ENCODE peak calls at places on chromosome 11, in seven cellular contexts. P, O, Q, R, W, T and C are unnamed samples.

GRCh38 chr11:78465169-78465942 is 47.7 kb upstream of the GAB2 start:
- DNase-seq in P (no peak), O (peak), Q (no peak), R (peak), W (no peak), T (no peak), C (no peak)

GRCh38 chr11:117958949-117959348 is 27.2 kb upstream of the IL10RA start:
- DNase-seq in P (no peak), O (no peak), Q (no peak), R (no peak), W (no peak), T (no peak), C (no peak)

GRCh38 chr11:110367571-110367970 is 62.2 kb upstream of the FDX1 start:
- DNase-seq in P (no peak), O (no peak), Q (no peak), R (no peak), W (no peak), T (no peak), C (no peak)

GRCh38 chr11:78265326-78265725 is 76.6 kb downstream of the USP35 start:
- DNase-seq in P (no peak), O (no peak), Q (peak), R (no peak), W (no peak), T (no peak), C (no peak)

GRCh38 chr11:124481365-124482323 is 36.1 kb upstream of the OR8B8 start:
- DNase-seq in P (no peak), O (no peak), Q (peak), R (no peak), W (no peak), T (peak), C (no peak)

GRCh38 chr11:87300640-87301381 is 263.1 kb downstream of the TMEM135 start:
- DNase-seq in P (no peak), O (no peak), Q (peak), R (no peak), W (no peak), T (no peak), C (no peak)

GRCh38 chr11:33383075-33383919 is 126.1 kb downstream of the HIPK3 start:
- DNase-seq in P (no peak), O (no peak), Q (no peak), R (no peak), W (no peak), T (no peak), C (no peak)

GRCh38 chr11:4040461-4040860 is 54.1 kb upstream of the RRM1 start:
- DNase-seq in P (no peak), O (no peak), Q (no peak), R (no peak), W (no peak), T (no peak), C (no peak)

GRCh38 chr11:60084866-60085265 is 3.6 kb upstream of the MS4A2 start:
- DNase-seq in P (no peak), O (no peak), Q (no peak), R (no peak), W (no peak), T (no peak), C (no peak)

GRCh38 chr11:16088774-16089173 is 267.6 kb downstream of the SOX6 start:
- DNase-seq in P (no peak), O (no peak), Q (no peak), R (no peak), W (no peak), T (no peak), C (no peak)
- TF ChIP-seq POLR2A in P (no peak), O (no peak), Q (no peak), R (no peak), W (no peak), T (no peak), C (no peak)

GRCh38 chr11:34508514-34508913 is 5.1 kb downstream of the ELF5 start:
- DNase-seq in P (peak), O (no peak), Q (peak), R (no peak), W (no peak), T (no peak), C (no peak)

GRCh38 chr11:34510673-34511072 is 2.9 kb downstream of the ELF5 start:
- DNase-seq in P (no peak), O (no peak), Q (no peak), R (no peak), W (no peak), T (no peak), C (no peak)

GRCh38 chr11:34509336-34509902 is 4.2 kb downstream of the ELF5 start:
- DNase-seq in P (no peak), O (no peak), Q (no peak), R (no peak), W (no peak), T (no peak), C (no peak)

GRCh38 chr11:34505874-34506273 is 7.7 kb downstream of the ELF5 start:
- DNase-seq in P (no peak), O (no peak), Q (no peak), R (no peak), W (no peak), T (no peak), C (no peak)

GRCh38 chr11:34507156-34507555 is 6.4 kb downstream of the ELF5 start:
- DNase-seq in P (peak), O (no peak), Q (no peak), R (no peak), W (no peak), T (no peak), C (no peak)
- TF ChIP-seq POLR2A in P (no peak), O (no peak), Q (no peak), R (no peak), W (no peak), T (no peak), C (no peak)

DNA sequence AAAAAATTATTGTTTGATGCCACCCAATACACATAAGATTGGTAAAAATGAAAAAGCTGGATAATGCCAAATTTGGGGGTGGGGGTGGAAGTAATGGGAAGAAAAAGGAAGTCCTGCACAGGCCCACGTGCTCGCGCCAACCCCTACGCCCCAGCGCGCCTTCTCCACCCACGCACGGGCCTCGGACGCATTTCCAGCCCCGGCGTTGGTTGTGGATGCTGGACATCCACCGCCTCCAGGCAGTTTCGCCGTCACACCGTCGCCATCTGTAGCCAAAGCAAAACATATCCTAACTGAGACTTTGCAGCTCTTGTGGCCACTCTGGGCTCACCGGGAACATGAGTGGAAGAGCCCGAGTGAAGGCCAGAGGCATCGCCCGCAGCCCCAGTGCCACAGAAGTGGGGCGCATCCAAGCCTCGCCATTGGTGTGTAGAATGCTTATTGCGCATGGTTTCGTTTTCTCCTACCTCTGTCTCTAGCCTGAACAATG is at the start of gene PIWIL4:
- DNase-seq in P (no peak), O (no peak), Q (no peak), R (no peak), W (no peak), T (no peak), C (no peak)
- TF ChIP-seq POLR2A in P (no peak), O (no peak), Q (no peak), R (no peak), W (no peak), T (no peak), C (no peak)

DNA sequence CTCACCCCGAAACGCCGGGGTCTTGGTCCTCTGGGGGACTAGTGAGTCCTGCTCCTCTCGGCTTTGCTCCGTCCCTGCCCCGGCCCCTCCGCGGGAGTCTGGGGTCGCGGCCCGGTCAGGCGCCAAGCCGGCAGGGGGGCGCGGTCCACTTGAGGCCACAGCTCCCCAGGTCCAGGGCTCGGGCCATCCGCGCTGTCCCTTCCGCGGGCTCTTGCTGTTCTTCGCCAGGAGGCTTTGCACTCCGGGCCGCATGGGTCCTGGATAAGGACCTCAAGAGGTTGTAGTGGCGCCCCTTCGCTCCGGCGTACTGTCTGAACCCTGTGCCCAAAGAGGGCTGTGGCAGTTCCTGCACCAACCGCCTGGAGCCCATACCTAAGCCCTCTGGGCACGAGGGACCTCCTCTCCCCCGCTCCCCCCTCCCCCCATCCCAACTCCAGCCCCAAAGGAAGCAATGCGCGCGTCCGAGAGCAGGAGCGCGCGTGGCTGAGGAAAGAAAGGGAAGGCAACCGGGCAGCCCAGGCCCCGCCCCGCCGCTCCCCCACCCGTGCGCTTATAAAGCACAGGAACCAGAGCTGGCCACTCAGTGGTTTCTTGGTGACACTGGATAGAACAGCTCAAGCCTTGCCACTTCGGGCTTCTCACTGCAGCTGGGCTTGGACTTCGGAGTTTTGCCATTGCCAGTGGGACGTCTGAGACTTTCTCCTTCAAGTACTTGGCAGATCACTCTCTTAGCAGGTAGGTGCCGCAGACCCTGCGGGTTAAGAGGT is at the start of gene ADM:
- DNase-seq in P (peak), O (peak), Q (peak), R (peak), W (peak), T (peak), C (peak)
- TF ChIP-seq POLR2A in P (peak), O (peak), Q (peak), R (peak), W (peak), T (peak), C (peak)

GRCh38 chr11:126282742-126283591 is at the start of gene TIRAP:
- DNase-seq in P (peak), O (peak), Q (peak), R (peak), W (peak), T (peak), C (no peak)
- TF ChIP-seq POLR2A in P (no peak), O (peak), Q (peak), R (peak), W (peak), T (no peak), C (peak)

GRCh38 chr11:57649826-57650738 is at the start of gene YPEL4:
- DNase-seq in P (peak), O (peak), Q (peak), R (peak), W (no peak), T (no peak), C (no peak)
- TF ChIP-seq POLR2A in P (no peak), O (no peak), Q (no peak), R (no peak), W (no peak), T (no peak), C (no peak)

DNA sequence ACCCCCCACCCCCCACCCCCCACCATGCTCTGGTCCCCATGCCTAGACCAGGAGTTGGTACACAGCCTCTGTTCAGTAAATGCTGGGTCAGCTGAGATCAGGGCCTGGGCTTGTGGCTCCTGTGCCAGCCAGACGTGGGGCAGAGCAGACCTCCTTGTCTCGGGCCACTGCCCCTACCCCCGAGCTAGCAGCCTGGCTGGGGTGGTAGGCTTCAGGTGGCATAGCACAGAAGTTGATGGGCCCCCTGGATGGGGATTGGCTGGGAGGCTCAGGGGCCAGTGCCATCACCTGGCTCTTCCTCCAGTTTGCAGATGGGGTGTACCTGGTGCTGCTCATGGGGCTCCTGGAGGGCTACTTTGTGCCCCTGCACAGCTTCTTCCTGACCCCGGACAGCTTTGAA is 139.9 kb downstream of the PARVA start:
- DNase-seq in P (peak), O (no peak), Q (no peak), R (no peak), W (no peak), T (no peak), C (no peak)
- TF ChIP-seq POLR2A in P (no peak), O (no peak), Q (no peak), R (no peak), W (no peak), T (no peak), C (no peak)

GRCh38 chr11:58576792-58577440 is 1.3 kb upstream of the LPXN start:
- DNase-seq in P (peak), O (no peak), Q (peak), R (peak), W (no peak), T (no peak), C (no peak)
- TF ChIP-seq POLR2A in P (no peak), O (no peak), Q (no peak), R (no peak), W (no peak), T (no peak), C (no peak)